ENCODE peak calls at places on chromosomes 13 and 19, in seven cellular contexts. O is adrenal gland, R is fibroblast of lung, J is thoracic aorta, U is GM12865, W is heart right ventricle, F is Karpas-422. N is an unnamed sample.

GRCh38 chr13:110869805-110870706 is 44.8 kb downstream of the ANKRD10 start:
- DNase-seq in O (peak), R (peak), J (peak), U (no peak), W (peak), F (no peak), N (peak)

GRCh38 chr13:61136101-61136500 is 279.5 kb downstream of the PCDH20 start:
- DNase-seq in O (no peak), R (peak), J (no peak), U (no peak), W (no peak), F (no peak), N (no peak)

GRCh38 chr13:94617389-94618000 is 15.8 kb downstream of the GPR180 start:
- DNase-seq in O (no peak), R (peak), J (no peak), U (peak), W (no peak), F (peak), N (no peak)

GRCh38 chr13:83810136-83810535 is 72.1 kb downstream of the SLITRK1 start:
- DNase-seq in O (no peak), R (no peak), J (no peak), U (no peak), W (no peak), F (no peak), N (no peak)

GRCh38 chr13:94712812-94713555 is 639 bp upstream of the SOX21 start:
- DNase-seq in O (no peak), R (peak), J (no peak), U (peak), W (no peak), F (no peak), N (no peak)

GRCh38 chr13:110213461-110214074 is 93.4 kb downstream of the COL4A1 start:
- DNase-seq in O (no peak), R (no peak), J (no peak), U (no peak), W (no peak), F (no peak), N (no peak)

GRCh38 chr13:68369739-68370138 is 1139.6 kb upstream of the PCDH9 start:
- DNase-seq in O (no peak), R (no peak), J (no peak), U (no peak), W (no peak), F (no peak), N (no peak)

GRCh38 chr13:109422163-109422562 is 364.2 kb downstream of the IRS2 start:
- DNase-seq in O (no peak), R (no peak), J (no peak), U (no peak), W (no peak), F (no peak), N (no peak)

GRCh38 chr19:54364775-54365257 is at the start of gene LAIR1:
- DNase-seq in O (peak), R (no peak), J (no peak), U (no peak), W (no peak), F (no peak), N (no peak)

GRCh38 chr19:14562660-14563589 is 8.9 kb downstream of the NDUFB7 start:
- DNase-seq in O (no peak), R (no peak), J (no peak), U (no peak), W (no peak), F (no peak), N (no peak)

GRCh38 chr13:104530741-104531140 is 1464.5 kb upstream of the SLC10A2 start:
- DNase-seq in O (no peak), R (no peak), J (no peak), U (no peak), W (no peak), F (no peak), N (no peak)

GRCh38 chr19:16381756-16382401 is 57.3 kb downstream of the KLF2 start:
- DNase-seq in O (peak), R (peak), J (peak), U (no peak), W (peak), F (no peak), N (no peak)

GRCh38 chr13:111482126-111482525 is 161.7 kb downstream of the TEX29 start:
- DNase-seq in O (peak), R (no peak), J (no peak), U (no peak), W (no peak), F (no peak), N (no peak)

GRCh38 chr19:54096642-54097106 is 3.9 kb downstream of the OSCAR start:
- DNase-seq in O (no peak), R (peak), J (no peak), U (no peak), W (no peak), F (no peak), N (no peak)

GRCh38 chr13:40172878-40173277 is 493.6 kb downstream of the FOXO1 start:
- DNase-seq in O (no peak), R (no peak), J (no peak), U (no peak), W (no peak), F (no peak), N (no peak)

GRCh38 chr13:37168151-37168550 is 62.7 kb upstream of the CSNK1A1L start:
- DNase-seq in O (no peak), R (no peak), J (no peak), U (no peak), W (no peak), F (no peak), N (no peak)

GRCh38 chr19:41584260-41584810 is 8.4 kb downstream of the CEACAM21 start:
- DNase-seq in O (no peak), R (no peak), J (no peak), U (no peak), W (no peak), F (no peak), N (no peak)

GRCh38 chr19:10255358-10255757 is 3.3 kb downstream of the MRPL4 start:
- DNase-seq in O (no peak), R (no peak), J (no peak), U (no peak), W (no peak), F (no peak), N (no peak)

GRCh38 chr13:27789495-27790303 is 2.6 kb upstream of the GSX1 start:
- DNase-seq in O (no peak), R (no peak), J (no peak), U (no peak), W (no peak), F (no peak), N (no peak)

GRCh38 chr13:99731747-99732146 is 230.5 kb downstream of the TM9SF2 start:
- DNase-seq in O (no peak), R (no peak), J (no peak), U (no peak), W (no peak), F (no peak), N (no peak)

GRCh38 chr13:32905063-32905863 is 111.0 kb upstream of the KL start:
- DNase-seq in O (no peak), R (no peak), J (no peak), U (peak), W (no peak), F (peak), N (no peak)

GRCh38 chr19:2814426-2814825 is 5.2 kb upstream of the ZNF554 start:
- DNase-seq in O (no peak), R (no peak), J (no peak), U (no peak), W (no peak), F (no peak), N (no peak)

GRCh38 chr13:113155201-113155600 is 3.2 kb upstream of the PROZ start:
- DNase-seq in O (peak), R (no peak), J (no peak), U (no peak), W (no peak), F (peak), N (no peak)

GRCh38 chr19:40798997-40799557 is at the start of gene EGLN2:
- DNase-seq in O (no peak), R (no peak), J (no peak), U (no peak), W (no peak), F (no peak), N (no peak)

GRCh38 chr13:30431269-30431950 is 9.1 kb downstream of the UBE2L5 start:
- DNase-seq in O (no peak), R (no peak), J (no peak), U (peak), W (no peak), F (no peak), N (no peak)

GRCh38 chr13:113670541-113670940 is 3.5 kb downstream of the GRK1 start:
- DNase-seq in O (no peak), R (no peak), J (no peak), U (no peak), W (no peak), F (no peak), N (no peak)

GRCh38 chr19:39479916-39480315 is 722 bp upstream of the TIMM50 start:
- DNase-seq in O (no peak), R (no peak), J (no peak), U (no peak), W (no peak), F (no peak), N (peak)

GRCh38 chr19:41804327-41804726 is 7.9 kb downstream of the CEACAM3 start:
- DNase-seq in O (no peak), R (no peak), J (no peak), U (no peak), W (no peak), F (peak), N (no peak)

GRCh38 chr13:61078976-61079770 is 336.5 kb downstream of the PCDH20 start:
- DNase-seq in O (no peak), R (no peak), J (no peak), U (no peak), W (no peak), F (no peak), N (no peak)

GRCh38 chr19:1237027-1237659 is 662 bp downstream of the CBARP start:
- DNase-seq in O (no peak), R (no peak), J (no peak), U (no peak), W (no peak), F (no peak), N (no peak)

GRCh38 chr13:29543230-29544215 is 52.0 kb downstream of the SLC7A1 start:
- DNase-seq in O (no peak), R (peak), J (no peak), U (peak), W (no peak), F (no peak), N (peak)

GRCh38 chr19:35310811-35311465 is 18.0 kb upstream of the CD22 start:
- DNase-seq in O (no peak), R (no peak), J (no peak), U (no peak), W (no peak), F (no peak), N (no peak)

GRCh38 chr19:32489971-32490370 is 84.4 kb downstream of the DPY19L3 start:
- DNase-seq in O (no peak), R (peak), J (no peak), U (no peak), W (no peak), F (no peak), N (peak)

GRCh38 chr19:17754634-17755532 is 3.6 kb downstream of the FCHO1 start:
- DNase-seq in O (no peak), R (no peak), J (no peak), U (peak), W (no peak), F (peak), N (no peak)

GRCh38 chr19:49398001-49398615 is 10.1 kb downstream of the KASH5 start:
- DNase-seq in O (no peak), R (no peak), J (no peak), U (no peak), W (no peak), F (no peak), N (no peak)

GRCh38 chr13:48656621-48657020 is 2.9 kb downstream of the CYSLTR2 start:
- DNase-seq in O (no peak), R (no peak), J (no peak), U (no peak), W (no peak), F (no peak), N (no peak)

GRCh38 chr13:40119852-40120251 is 464.4 kb downstream of the COG6 start:
- DNase-seq in O (no peak), R (no peak), J (no peak), U (no peak), W (no peak), F (no peak), N (no peak)

GRCh38 chr13:75076476-75076875 is 405.5 kb downstream of the TBC1D4 start:
- DNase-seq in O (no peak), R (no peak), J (no peak), U (no peak), W (no peak), F (no peak), N (no peak)

GRCh38 chr13:33761744-33762143 is 56.2 kb upstream of the RFC3 start:
- DNase-seq in O (peak), R (no peak), J (no peak), U (no peak), W (no peak), F (peak), N (peak)

GRCh38 chr13:22041741-22042140 is 370.9 kb downstream of the FGF9 start:
- DNase-seq in O (no peak), R (no peak), J (no peak), U (no peak), W (no peak), F (no peak), N (no peak)
- H3K4me3 ChIP-seq in O (no peak), R (no peak), J (no peak), U (no peak), W (no peak), F (no peak), N (no peak)

GRCh38 chr19:7662657-7663056 is 6.2 kb upstream of the RETN start:
- DNase-seq in O (no peak), R (no peak), J (no peak), U (no peak), W (no peak), F (no peak), N (no peak)
- H3K4me3 ChIP-seq in O (no peak), R (no peak), J (no peak), U (no peak), W (no peak), F (no peak), N (no peak)

DNA sequence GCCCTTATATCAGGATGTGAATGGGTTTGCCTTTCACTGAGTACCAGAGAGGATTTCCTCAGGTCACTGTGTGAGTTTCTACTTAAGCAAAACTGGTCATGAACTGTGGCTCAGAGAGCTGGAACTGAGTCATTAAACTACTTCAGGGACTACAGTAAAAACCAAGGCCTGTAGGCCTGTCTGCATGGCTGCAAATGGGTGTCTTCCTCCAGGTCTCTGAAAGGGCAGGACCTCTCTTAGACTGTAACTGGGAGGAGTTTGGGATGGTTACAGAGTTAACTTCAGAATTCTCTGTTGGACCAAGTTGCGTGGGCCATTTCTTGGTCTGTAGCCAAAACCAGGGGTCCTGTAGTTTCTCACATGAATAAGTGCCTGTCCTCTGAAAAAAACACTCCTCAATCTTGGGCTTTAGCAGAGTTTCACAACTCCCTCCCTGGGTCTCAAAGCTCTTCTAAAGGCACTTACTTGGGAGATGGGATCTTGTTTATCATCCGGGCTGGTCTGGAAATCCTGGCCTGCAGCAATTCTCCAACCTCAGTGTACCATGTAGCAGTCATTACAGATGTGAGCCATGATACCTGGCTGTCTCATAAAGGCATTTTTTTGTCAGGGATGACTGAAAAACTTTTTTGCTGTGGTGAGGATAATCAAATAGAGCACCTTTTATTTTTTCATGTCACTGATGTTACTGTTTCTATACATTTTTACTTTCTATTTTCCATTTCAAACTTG is 19.7 kb downstream of the ZNF714 start:
- DNase-seq in O (no peak), R (no peak), J (no peak), U (no peak), W (no peak), F (no peak), N (no peak)
- H3K4me3 ChIP-seq in O (no peak), R (no peak), J (no peak), U (no peak), W (no peak), F (no peak), N (no peak)

DNA sequence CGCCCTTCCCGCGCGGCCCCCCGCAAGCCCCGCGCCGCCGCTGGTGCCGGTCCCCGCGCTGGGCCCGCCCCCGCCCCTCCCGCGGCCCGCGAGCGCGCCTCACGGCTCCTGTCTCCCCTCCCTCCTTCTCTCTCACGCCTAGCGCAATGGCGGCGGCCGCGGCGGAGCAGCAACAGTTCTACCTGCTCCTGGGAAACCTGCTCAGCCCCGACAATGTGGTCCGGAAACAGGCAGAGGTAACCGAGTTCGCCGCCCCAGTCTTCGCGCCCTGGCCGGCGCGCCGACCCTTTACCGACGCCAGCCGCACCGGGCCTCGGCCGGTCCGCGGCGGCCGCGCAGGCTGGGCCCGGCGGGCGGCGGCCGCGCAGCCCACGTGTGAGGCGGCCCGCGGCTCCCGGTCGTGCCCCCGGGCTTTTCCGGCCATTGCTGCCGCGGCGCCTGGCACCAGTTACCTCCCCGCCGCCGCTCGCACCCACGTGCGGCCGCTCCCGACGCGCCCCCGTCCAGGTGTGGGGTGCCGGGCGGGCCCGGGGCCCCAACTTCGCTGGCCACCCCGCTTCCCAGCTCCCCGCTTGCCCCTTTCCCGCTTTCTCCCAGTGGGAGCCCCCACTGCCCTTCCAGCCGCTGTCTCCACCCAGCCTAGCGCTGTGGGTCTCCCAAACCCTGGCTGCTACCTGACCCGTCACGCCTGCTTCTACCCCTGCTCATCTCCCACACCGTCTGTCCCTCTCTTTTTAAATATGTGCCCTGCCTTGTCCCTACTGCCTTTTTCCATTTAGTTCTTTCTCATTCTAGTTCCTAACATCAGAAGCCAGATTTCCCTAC is 23.3 kb downstream of the IPO5 start:
- DNase-seq in O (no peak), R (no peak), J (peak), U (no peak), W (peak), F (peak), N (peak)
- H3K4me3 ChIP-seq in O (no peak), R (peak), J (peak), U (peak), W (peak), F (peak), N (peak)

GRCh38 chr19:5914946-5915781 is 1.1 kb downstream of the CAPS start:
- DNase-seq in O (no peak), R (no peak), J (no peak), U (no peak), W (no peak), F (no peak), N (no peak)
- H3K4me3 ChIP-seq in O (no peak), R (no peak), J (no peak), U (no peak), W (no peak), F (no peak), N (no peak)

GRCh38 chr19:46659151-46660007 is 1.6 kb downstream of the DACT3 start:
- DNase-seq in O (no peak), R (no peak), J (no peak), U (no peak), W (peak), F (no peak), N (peak)
- H3K4me3 ChIP-seq in O (no peak), R (peak), J (peak), U (no peak), W (peak), F (peak), N (peak)

GRCh38 chr19:4556574-4557185 is 2.8 kb downstream of the SEMA6B start:
- DNase-seq in O (no peak), R (no peak), J (no peak), U (peak), W (no peak), F (peak), N (peak)

GRCh38 chr19:4557186-4557970 is 2.1 kb downstream of the SEMA6B start:
- DNase-seq in O (no peak), R (no peak), J (no peak), U (peak), W (no peak), F (no peak), N (no peak)

GRCh38 chr19:4559569-4559968 is at the start of gene SEMA6B:
- DNase-seq in O (peak), R (no peak), J (no peak), U (no peak), W (peak), F (no peak), N (no peak)

GRCh38 chr19:4555657-4556561 is 3.6 kb downstream of the SEMA6B start:
- DNase-seq in O (no peak), R (no peak), J (no peak), U (no peak), W (no peak), F (peak), N (no peak)

DNA sequence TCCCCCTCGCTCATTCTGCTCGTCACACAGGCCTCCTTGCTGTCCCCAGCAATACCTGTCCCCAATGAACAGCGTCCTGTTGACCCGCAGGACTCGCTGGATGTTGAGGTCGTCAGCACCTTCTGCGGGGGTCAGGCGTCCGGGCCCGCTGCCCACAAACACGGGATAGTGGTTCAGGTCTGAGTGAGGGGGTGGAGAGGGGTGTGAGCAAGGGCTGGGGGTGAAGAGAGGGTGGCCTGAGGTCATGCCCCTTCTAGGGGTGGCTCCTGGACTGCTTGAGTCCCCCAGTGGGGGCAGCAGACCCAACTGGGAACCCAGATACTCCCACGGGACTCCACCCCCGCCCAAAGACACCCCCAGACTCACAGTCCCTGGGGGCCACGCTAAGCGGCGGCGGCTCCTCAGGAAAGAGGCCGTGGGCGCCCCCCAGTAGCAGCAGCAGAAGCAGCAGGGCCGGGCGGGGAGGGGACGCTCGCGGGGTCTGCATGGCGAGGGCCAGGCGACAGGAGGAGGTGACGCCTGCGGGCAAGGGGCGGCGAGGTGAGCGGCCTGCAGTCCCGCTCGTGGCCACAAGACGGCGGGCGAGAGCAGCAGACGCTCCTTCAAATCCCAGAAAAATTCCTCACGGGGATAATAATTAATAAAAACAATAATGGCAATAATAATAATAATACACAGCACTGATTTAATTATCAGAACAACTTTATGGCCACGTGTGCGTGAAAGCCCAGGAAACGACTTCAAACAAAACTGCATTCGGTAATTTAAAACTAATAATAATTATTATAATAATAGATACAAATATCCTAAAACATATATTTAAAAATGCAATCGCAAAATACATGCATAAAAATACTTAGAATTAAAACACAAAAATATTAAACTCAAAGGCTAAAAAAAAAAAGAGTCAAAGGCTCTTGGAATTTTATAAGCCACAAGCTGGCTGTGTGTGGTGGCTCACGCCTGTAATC is 1.2 kb downstream of the SEMA6B start:
- DNase-seq in O (no peak), R (no peak), J (no peak), U (no peak), W (no peak), F (peak), N (no peak)
- H3K4me3 ChIP-seq in O (no peak), R (no peak), J (peak), U (no peak), W (peak), F (no peak), N (no peak)

GRCh38 chr13:25046274-25046984 is 49.5 kb upstream of the PABPC3 start:
- DNase-seq in O (no peak), R (no peak), J (no peak), U (no peak), W (no peak), F (no peak), N (no peak)
- H3K4me3 ChIP-seq in O (no peak), R (no peak), J (peak), U (no peak), W (peak), F (no peak), N (peak)